ENCODE peak calls at places on chromosomes 2 and 18, in four cellular contexts. C, F, I and X are unnamed samples.

GRCh38 chr2:207502799-207503198 is 27.0 kb upstream of the CREB1 start:
- DNase-seq in C (no peak), F (no peak), I (no peak), X (no peak)

GRCh38 chr2:207087046-207087902 is 78.5 kb downstream of the KLF7 start:
- DNase-seq in C (no peak), F (no peak), I (no peak), X (no peak)

GRCh38 chr2:107111623-107112022 is 225.7 kb upstream of the ST6GAL2 start:
- DNase-seq in C (no peak), F (no peak), I (no peak), X (no peak)

GRCh38 chr2:204024503-204024902 is 87.9 kb downstream of the ICOS start:
- DNase-seq in C (peak), F (peak), I (no peak), X (peak)

GRCh38 chr2:43100883-43101662 is 125.3 kb downstream of the ZFP36L2 start:
- DNase-seq in C (peak), F (no peak), I (no peak), X (no peak)

GRCh38 chr18:48786621-48787522 is 163.9 kb downstream of the SMAD7 start:
- DNase-seq in C (no peak), F (no peak), I (no peak), X (no peak)

GRCh38 chr2:164739966-164740365 is 101.7 kb downstream of the COBLL1 start:
- DNase-seq in C (peak), F (no peak), I (no peak), X (no peak)

GRCh38 chr2:188307850-188308283 is 16.2 kb downstream of the GULP1 start:
- DNase-seq in C (no peak), F (no peak), I (no peak), X (no peak)